ENCODE peak calls at places on chromosomes 2 and 18, in nine cellular contexts. One of them, this sample, is unnamed.

GRCh38 chr2:23924589-23925359 is 2.1 kb downstream of the ATAD2B start:
- DNase-seq in T-helper 1 cell: no peak
- DNase-seq in T-cell: no peak
- DNase-seq in activated effector memory CD4-positive, alpha-beta T cell treated with Interleukin-2 at 50 U/mL for 16 hours: no peak
- DNase-seq in B cell: no peak
- DNase-seq in ovary: no peak
- DNase-seq in epithelial cell of prostate: no peak
- DNase-seq in fibroblast of villous mesenchyme: no peak
- DNase-seq in CD8-positive, alpha-beta memory T cell: no peak
- DNase-seq in this sample: no peak

GRCh38 chr2:146624429-146624828 is 1220.4 kb upstream of the ACVR2A start:
- DNase-seq in T-helper 1 cell: no peak
- DNase-seq in T-cell: no peak
- DNase-seq in activated effector memory CD4-positive, alpha-beta T cell treated with Interleukin-2 at 50 U/mL for 16 hours: no peak
- DNase-seq in B cell: no peak
- DNase-seq in ovary: no peak
- DNase-seq in epithelial cell of prostate: no peak
- DNase-seq in fibroblast of villous mesenchyme: no peak
- DNase-seq in CD8-positive, alpha-beta memory T cell: no peak
- DNase-seq in this sample: no peak

GRCh38 chr2:200578778-200579177 is 7.0 kb upstream of the AOX1 start:
- DNase-seq in T-helper 1 cell: no peak
- DNase-seq in T-cell: no peak
- DNase-seq in activated effector memory CD4-positive, alpha-beta T cell treated with Interleukin-2 at 50 U/mL for 16 hours: no peak
- DNase-seq in B cell: no peak
- DNase-seq in ovary: no peak
- DNase-seq in epithelial cell of prostate: no peak
- DNase-seq in fibroblast of villous mesenchyme: peak; percentile 36
- DNase-seq in CD8-positive, alpha-beta memory T cell: no peak
- DNase-seq in this sample: no peak

GRCh38 chr2:217510790-217511291 is 492.0 kb downstream of the TNS1 start:
- DNase-seq in T-helper 1 cell: no peak
- DNase-seq in T-cell: peak; percentile 5
- DNase-seq in activated effector memory CD4-positive, alpha-beta T cell treated with Interleukin-2 at 50 U/mL for 16 hours: no peak
- DNase-seq in B cell: peak; percentile 16
- DNase-seq in ovary: peak; percentile 61
- DNase-seq in epithelial cell of prostate: peak; percentile 18
- DNase-seq in fibroblast of villous mesenchyme: peak; percentile 89
- DNase-seq in CD8-positive, alpha-beta memory T cell: no peak
- DNase-seq in this sample: no peak

GRCh38 chr2:236887519-236887918 is 198.2 kb upstream of the COPS8 start:
- DNase-seq in T-helper 1 cell: no peak
- DNase-seq in T-cell: no peak
- DNase-seq in activated effector memory CD4-positive, alpha-beta T cell treated with Interleukin-2 at 50 U/mL for 16 hours: no peak
- DNase-seq in B cell: no peak
- DNase-seq in ovary: no peak
- DNase-seq in epithelial cell of prostate: no peak
- DNase-seq in fibroblast of villous mesenchyme: peak; percentile 81
- DNase-seq in CD8-positive, alpha-beta memory T cell: no peak
- DNase-seq in this sample: no peak

GRCh38 chr2:207813221-207813916 is 43.7 kb upstream of the FZD5 start:
- DNase-seq in T-helper 1 cell: no peak
- DNase-seq in T-cell: no peak
- DNase-seq in activated effector memory CD4-positive, alpha-beta T cell treated with Interleukin-2 at 50 U/mL for 16 hours: no peak
- DNase-seq in B cell: no peak
- DNase-seq in ovary: no peak
- DNase-seq in epithelial cell of prostate: no peak
- DNase-seq in fibroblast of villous mesenchyme: no peak
- DNase-seq in CD8-positive, alpha-beta memory T cell: no peak
- DNase-seq in this sample: no peak

GRCh38 chr2:102131564-102131963 is 11.0 kb upstream of the IL1R1 start:
- DNase-seq in T-helper 1 cell: no peak
- DNase-seq in T-cell: no peak
- DNase-seq in activated effector memory CD4-positive, alpha-beta T cell treated with Interleukin-2 at 50 U/mL for 16 hours: no peak
- DNase-seq in B cell: no peak
- DNase-seq in ovary: no peak
- DNase-seq in epithelial cell of prostate: no peak
- DNase-seq in fibroblast of villous mesenchyme: no peak
- DNase-seq in CD8-positive, alpha-beta memory T cell: no peak
- DNase-seq in this sample: no peak

GRCh38 chr2:28952806-28953190 is 28.3 kb upstream of the TOGARAM2 start:
- DNase-seq in T-helper 1 cell: no peak
- DNase-seq in T-cell: no peak
- DNase-seq in activated effector memory CD4-positive, alpha-beta T cell treated with Interleukin-2 at 50 U/mL for 16 hours: no peak
- DNase-seq in B cell: no peak
- DNase-seq in ovary: no peak
- DNase-seq in epithelial cell of prostate: no peak
- DNase-seq in fibroblast of villous mesenchyme: no peak
- DNase-seq in CD8-positive, alpha-beta memory T cell: no peak
- DNase-seq in this sample: no peak

GRCh38 chr2:217166241-217166640 is 306.4 kb upstream of the TNP1 start:
- DNase-seq in T-helper 1 cell: no peak
- DNase-seq in T-cell: no peak
- DNase-seq in activated effector memory CD4-positive, alpha-beta T cell treated with Interleukin-2 at 50 U/mL for 16 hours: no peak
- DNase-seq in B cell: no peak
- DNase-seq in ovary: no peak
- DNase-seq in epithelial cell of prostate: no peak
- DNase-seq in fibroblast of villous mesenchyme: peak; percentile 74
- DNase-seq in CD8-positive, alpha-beta memory T cell: no peak
- DNase-seq in this sample: no peak

GRCh38 chr18:43805646-43806194 is 528.4 kb upstream of the SYT4 start:
- DNase-seq in T-helper 1 cell: no peak
- DNase-seq in T-cell: no peak
- DNase-seq in activated effector memory CD4-positive, alpha-beta T cell treated with Interleukin-2 at 50 U/mL for 16 hours: no peak
- DNase-seq in B cell: no peak
- DNase-seq in ovary: no peak
- DNase-seq in epithelial cell of prostate: no peak
- DNase-seq in fibroblast of villous mesenchyme: peak; percentile 59
- DNase-seq in CD8-positive, alpha-beta memory T cell: no peak
- DNase-seq in this sample: no peak